ENCODE peak calls at places on chromosomes 1 and 21, in ten cellular contexts. T, W, V, H, D, K, F, C, P and M are unnamed samples.

GRCh38 chr1:6414443-6414844 is 5.3 kb downstream of the HES2 start:
- DNase-seq in T (peak), W (peak), V (no peak), H (no peak), D (peak), K (peak), F (no peak), C (peak), P (no peak), M (no peak)

GRCh38 chr21:33854604-33855003 is 61.0 kb downstream of the ATP5PO start:
- DNase-seq in T (peak), W (no peak), V (no peak), H (no peak), D (no peak), K (no peak), F (no peak), C (no peak), P (no peak), M (no peak)

GRCh38 chr1:54716299-54717047 is 812 bp downstream of the TTC4 start:
- DNase-seq in T (no peak), W (no peak), V (no peak), H (no peak), D (no peak), K (no peak), F (no peak), C (no peak), P (no peak), M (no peak)

GRCh38 chr1:233393926-233394680 is 66.6 kb downstream of the MAP3K21 start:
- DNase-seq in T (no peak), W (no peak), V (no peak), H (no peak), D (no peak), K (no peak), F (no peak), C (no peak), P (no peak), M (no peak)

GRCh38 chr1:58477390-58477789 is 69.1 kb downstream of the OMA1 start:
- DNase-seq in T (no peak), W (no peak), V (no peak), H (no peak), D (no peak), K (no peak), F (no peak), C (no peak), P (no peak), M (no peak)

GRCh38 chr1:193115629-193116227 is 6.1 kb upstream of the CDC73 start:
- DNase-seq in T (no peak), W (no peak), V (peak), H (no peak), D (no peak), K (no peak), F (no peak), C (no peak), P (no peak), M (no peak)

GRCh38 chr1:9249534-9250335 is 15.2 kb downstream of the H6PD start:
- DNase-seq in T (no peak), W (peak), V (no peak), H (peak), D (peak), K (peak), F (no peak), C (peak), P (no peak), M (no peak)

GRCh38 chr1:205656236-205656635 is 24.1 kb downstream of the SLC45A3 start:
- DNase-seq in T (no peak), W (no peak), V (no peak), H (no peak), D (no peak), K (no peak), F (no peak), C (no peak), P (no peak), M (no peak)

GRCh38 chr1:208445710-208446702 is 201.8 kb upstream of the PLXNA2 start:
- DNase-seq in T (no peak), W (no peak), V (no peak), H (no peak), D (no peak), K (no peak), F (no peak), C (no peak), P (no peak), M (no peak)

GRCh38 chr1:67479146-67479891 is 49.1 kb upstream of the SERBP1 start:
- DNase-seq in T (no peak), W (peak), V (no peak), H (no peak), D (peak), K (no peak), F (no peak), C (no peak), P (no peak), M (peak)

GRCh38 chr1:12614402-12615165 is 3.4 kb downstream of the DHRS3 start:
- DNase-seq in T (no peak), W (no peak), V (no peak), H (no peak), D (no peak), K (no peak), F (no peak), C (no peak), P (no peak), M (no peak)

GRCh38 chr1:38134294-38134755 is 87.7 kb upstream of the POU3F1 start:
- DNase-seq in T (peak), W (no peak), V (no peak), H (no peak), D (no peak), K (no peak), F (peak), C (no peak), P (no peak), M (no peak)

GRCh38 chr1:210222288-210223006 is 10.1 kb upstream of the SERTAD4 start:
- DNase-seq in T (no peak), W (no peak), V (no peak), H (no peak), D (no peak), K (peak), F (no peak), C (no peak), P (no peak), M (peak)

GRCh38 chr1:193322218-193322617 is 135.8 kb upstream of the B3GALT2 start:
- DNase-seq in T (no peak), W (no peak), V (no peak), H (no peak), D (no peak), K (no peak), F (no peak), C (no peak), P (no peak), M (no peak)

GRCh38 chr1:201551877-201552731 is 13.2 kb downstream of the NAV1 start:
- DNase-seq in T (no peak), W (no peak), V (no peak), H (peak), D (no peak), K (no peak), F (peak), C (no peak), P (no peak), M (no peak)

GRCh38 chr1:220189750-220190347 is 82.4 kb downstream of the RAB3GAP2 start:
- DNase-seq in T (peak), W (no peak), V (peak), H (peak), D (peak), K (no peak), F (peak), C (peak), P (no peak), M (peak)

GRCh38 chr21:35084869-35085268 is 35.8 kb upstream of the RUNX1 start:
- DNase-seq in T (no peak), W (no peak), V (peak), H (no peak), D (no peak), K (no peak), F (no peak), C (no peak), P (no peak), M (no peak)

GRCh38 chr1:99814373-99814900 is 35.7 kb upstream of the AGL start:
- DNase-seq in T (no peak), W (no peak), V (no peak), H (no peak), D (no peak), K (no peak), F (no peak), C (no peak), P (no peak), M (no peak)

GRCh38 chr1:56265205-56265604 is 314.2 kb downstream of the PLPP3 start:
- DNase-seq in T (no peak), W (no peak), V (no peak), H (no peak), D (no peak), K (no peak), F (no peak), C (no peak), P (no peak), M (no peak)

GRCh38 chr21:27298465-27298864 is 331.6 kb upstream of the ADAMTS5 start:
- DNase-seq in T (no peak), W (no peak), V (no peak), H (no peak), D (no peak), K (no peak), F (no peak), C (no peak), P (peak), M (no peak)

GRCh38 chr1:2067981-2068380 is 17.8 kb downstream of the PRKCZ start:
- DNase-seq in T (no peak), W (no peak), V (no peak), H (no peak), D (no peak), K (no peak), F (no peak), C (no peak), P (no peak), M (no peak)

GRCh38 chr1:186272486-186272885 is 102.6 kb downstream of the TPR start:
- DNase-seq in T (no peak), W (no peak), V (no peak), H (no peak), D (no peak), K (no peak), F (no peak), C (no peak), P (no peak), M (no peak)

GRCh38 chr1:201775380-201775779 is 53.6 kb upstream of the IPO9 start:
- DNase-seq in T (no peak), W (no peak), V (no peak), H (no peak), D (no peak), K (no peak), F (no peak), C (no peak), P (no peak), M (peak)

GRCh38 chr1:21655748-21656147 is 13.4 kb downstream of the RAP1GAP start:
- DNase-seq in T (peak), W (no peak), V (no peak), H (no peak), D (no peak), K (peak), F (no peak), C (no peak), P (no peak), M (no peak)